ENCODE peak calls at places on chromosomes 13 and 19, in ten cellular contexts. C, R, N, V, D, G, B, E, M and I are unnamed samples.

GRCh38 chr19:4120531-4120930 is 3.4 kb downstream of the MAP2K2 start:
- DNase-seq in C (peak), R (no peak), N (no peak), V (peak), D (no peak), G (no peak), B (peak), E (no peak), M (peak), I (no peak)

GRCh38 chr13:97338571-97338970 is 95.4 kb upstream of the RAP2A start:
- DNase-seq in C (no peak), R (no peak), N (no peak), V (no peak), D (no peak), G (no peak), B (no peak), E (no peak), M (no peak), I (no peak)

GRCh38 chr19:54463531-54464043 is at the start of gene LENG9:
- DNase-seq in C (peak), R (peak), N (peak), V (peak), D (peak), G (no peak), B (peak), E (peak), M (peak), I (peak)

GRCh38 chr19:51698296-51698695 is 5.2 kb downstream of the SPACA6 start:
- DNase-seq in C (peak), R (no peak), N (no peak), V (peak), D (no peak), G (no peak), B (peak), E (no peak), M (peak), I (peak)

GRCh38 chr19:7197760-7198696 is 96.2 kb downstream of the INSR start:
- DNase-seq in C (peak), R (peak), N (peak), V (peak), D (peak), G (peak), B (peak), E (peak), M (peak), I (peak)

GRCh38 chr13:81488021-81488420 is 1147.1 kb upstream of the SPRY2 start:
- DNase-seq in C (no peak), R (no peak), N (no peak), V (no peak), D (no peak), G (no peak), B (no peak), E (no peak), M (no peak), I (no peak)

GRCh38 chr19:53112286-53112685 is 9.1 kb upstream of the ZNF160 start:
- DNase-seq in C (peak), R (no peak), N (no peak), V (no peak), D (no peak), G (no peak), B (peak), E (no peak), M (no peak), I (no peak)

GRCh38 chr13:73891805-73892204 is 242.4 kb downstream of the KLF12 start:
- DNase-seq in C (no peak), R (no peak), N (no peak), V (no peak), D (no peak), G (no peak), B (no peak), E (no peak), M (no peak), I (no peak)

GRCh38 chr19:33193864-33194362 is at the start of gene LRP3:
- DNase-seq in C (peak), R (peak), N (no peak), V (no peak), D (peak), G (peak), B (peak), E (no peak), M (peak), I (no peak)

GRCh38 chr13:101211261-101211660 is 205.0 kb downstream of the NALCN start:
- DNase-seq in C (peak), R (no peak), N (no peak), V (peak), D (no peak), G (no peak), B (peak), E (no peak), M (peak), I (no peak)

GRCh38 chr13:52738719-52739467 is 727 bp downstream of the CNMD start:
- DNase-seq in C (no peak), R (peak), N (no peak), V (no peak), D (peak), G (peak), B (peak), E (no peak), M (no peak), I (peak)

GRCh38 chr13:31409678-31410356 is 210.0 kb downstream of the B3GLCT start:
- DNase-seq in C (peak), R (no peak), N (no peak), V (peak), D (no peak), G (no peak), B (peak), E (no peak), M (peak), I (no peak)

GRCh38 chr13:66508153-66508909 is 721.8 kb downstream of the PCDH9 start:
- DNase-seq in C (peak), R (no peak), N (no peak), V (no peak), D (no peak), G (no peak), B (peak), E (no peak), M (no peak), I (no peak)

GRCh38 chr13:46668906-46669525 is 116.0 kb downstream of the LRCH1 start:
- DNase-seq in C (no peak), R (no peak), N (no peak), V (no peak), D (no peak), G (no peak), B (no peak), E (no peak), M (no peak), I (no peak)

GRCh38 chr13:80400164-80400767 is 59.3 kb upstream of the SPRY2 start:
- DNase-seq in C (no peak), R (no peak), N (no peak), V (no peak), D (no peak), G (no peak), B (no peak), E (no peak), M (no peak), I (no peak)

GRCh38 chr13:112106467-112107141 is 39.7 kb downstream of the SOX1 start:
- DNase-seq in C (no peak), R (no peak), N (no peak), V (no peak), D (peak), G (no peak), B (no peak), E (no peak), M (no peak), I (peak)

GRCh38 chr13:33285420-33286124 is at the start of gene STARD13:
- DNase-seq in C (peak), R (peak), N (peak), V (peak), D (peak), G (no peak), B (peak), E (peak), M (peak), I (peak)

GRCh38 chr13:19618925-19619324 is 14.5 kb upstream of the MPHOSPH8 start:
- DNase-seq in C (peak), R (no peak), N (no peak), V (peak), D (peak), G (no peak), B (peak), E (no peak), M (peak), I (peak)

GRCh38 chr19:39737929-39738328 is at the start of gene CLC:
- DNase-seq in C (no peak), R (no peak), N (no peak), V (no peak), D (no peak), G (no peak), B (no peak), E (no peak), M (no peak), I (no peak)

GRCh38 chr19:45842198-45842597 is 20.7 kb downstream of the SYMPK start:
- DNase-seq in C (no peak), R (peak), N (no peak), V (no peak), D (no peak), G (no peak), B (no peak), E (no peak), M (no peak), I (no peak)

GRCh38 chr13:50319603-50320296 is 304.5 kb downstream of the KCNRG start:
- DNase-seq in C (peak), R (no peak), N (no peak), V (peak), D (no peak), G (no peak), B (peak), E (no peak), M (peak), I (no peak)

GRCh38 chr13:40895715-40896184 is 106.3 kb downstream of the SLC25A15 start:
- DNase-seq in C (no peak), R (no peak), N (no peak), V (no peak), D (no peak), G (no peak), B (no peak), E (no peak), M (no peak), I (no peak)

GRCh38 chr19:35090160-35090794 is 25.3 kb upstream of the FXYD3 start:
- DNase-seq in C (peak), R (peak), N (no peak), V (peak), D (peak), G (peak), B (peak), E (no peak), M (peak), I (peak)

GRCh38 chr19:46133101-46133627 is 8.7 kb upstream of the IGFL3 start:
- DNase-seq in C (peak), R (no peak), N (peak), V (peak), D (peak), G (no peak), B (peak), E (no peak), M (peak), I (no peak)

GRCh38 chr13:75787249-75787940 is 151.3 kb downstream of the LMO7 start:
- DNase-seq in C (peak), R (no peak), N (no peak), V (peak), D (no peak), G (no peak), B (peak), E (no peak), M (peak), I (no peak)

GRCh38 chr19:47310819-47311218 is 1.2 kb downstream of the C5AR1 start:
- DNase-seq in C (no peak), R (no peak), N (no peak), V (no peak), D (no peak), G (no peak), B (peak), E (no peak), M (peak), I (no peak)

GRCh38 chr13:39600766-39601165 is 2.2 kb downstream of the LHFPL6 start:
- DNase-seq in C (no peak), R (no peak), N (no peak), V (peak), D (peak), G (no peak), B (peak), E (peak), M (no peak), I (no peak)

GRCh38 chr19:8088752-8089663 is 36.4 kb downstream of the CCL25 start:
- DNase-seq in C (no peak), R (no peak), N (no peak), V (no peak), D (no peak), G (no peak), B (no peak), E (no peak), M (no peak), I (no peak)

GRCh38 chr13:28012896-28013295 is 24.4 kb upstream of the URAD start:
- DNase-seq in C (no peak), R (no peak), N (no peak), V (no peak), D (no peak), G (no peak), B (no peak), E (no peak), M (no peak), I (peak)

GRCh38 chr13:45851171-45851889 is at the start of gene SIAH3:
- DNase-seq in C (peak), R (no peak), N (no peak), V (no peak), D (peak), G (peak), B (peak), E (no peak), M (no peak), I (no peak)

GRCh38 chr19:5434970-5435641 is 20.1 kb upstream of the ZNRF4 start:
- DNase-seq in C (peak), R (no peak), N (peak), V (peak), D (no peak), G (no peak), B (peak), E (no peak), M (peak), I (no peak)

GRCh38 chr13:69107436-69107835 is 1000.2 kb upstream of the ATXN8OS start:
- DNase-seq in C (no peak), R (no peak), N (no peak), V (no peak), D (no peak), G (no peak), B (no peak), E (no peak), M (no peak), I (no peak)

GRCh38 chr19:4916292-4917082 is 7.2 kb downstream of the UHRF1 start:
- DNase-seq in C (no peak), R (no peak), N (no peak), V (no peak), D (no peak), G (no peak), B (no peak), E (no peak), M (no peak), I (peak)

GRCh38 chr19:19356901-19357566 is 36.4 kb downstream of the MAU2 start:
- DNase-seq in C (no peak), R (peak), N (no peak), V (no peak), D (no peak), G (no peak), B (no peak), E (no peak), M (no peak), I (no peak)

GRCh38 chr19:55384576-55385235 is 614 bp upstream of the TMEM238 start:
- DNase-seq in C (no peak), R (no peak), N (no peak), V (no peak), D (no peak), G (no peak), B (no peak), E (no peak), M (no peak), I (no peak)

GRCh38 chr19:39372047-39372802 is 18.7 kb downstream of the PAF1 start:
- DNase-seq in C (peak), R (no peak), N (peak), V (peak), D (no peak), G (no peak), B (peak), E (peak), M (peak), I (no peak)

GRCh38 chr13:28495586-28496564 is 947 bp upstream of the FLT1 start:
- DNase-seq in C (no peak), R (no peak), N (no peak), V (no peak), D (no peak), G (no peak), B (peak), E (no peak), M (no peak), I (no peak)

GRCh38 chr13:25943081-25943480 is 108.7 kb downstream of the SHISA2 start:
- DNase-seq in C (no peak), R (no peak), N (no peak), V (no peak), D (no peak), G (no peak), B (no peak), E (no peak), M (no peak), I (no peak)

GRCh38 chr13:66341978-66342377 is 888.2 kb downstream of the PCDH9 start:
- DNase-seq in C (no peak), R (no peak), N (no peak), V (no peak), D (no peak), G (no peak), B (peak), E (no peak), M (no peak), I (no peak)

GRCh38 chr13:99468971-99469545 is 32.2 kb upstream of the TM9SF2 start:
- DNase-seq in C (no peak), R (no peak), N (no peak), V (no peak), D (no peak), G (no peak), B (peak), E (no peak), M (no peak), I (no peak)

DNA sequence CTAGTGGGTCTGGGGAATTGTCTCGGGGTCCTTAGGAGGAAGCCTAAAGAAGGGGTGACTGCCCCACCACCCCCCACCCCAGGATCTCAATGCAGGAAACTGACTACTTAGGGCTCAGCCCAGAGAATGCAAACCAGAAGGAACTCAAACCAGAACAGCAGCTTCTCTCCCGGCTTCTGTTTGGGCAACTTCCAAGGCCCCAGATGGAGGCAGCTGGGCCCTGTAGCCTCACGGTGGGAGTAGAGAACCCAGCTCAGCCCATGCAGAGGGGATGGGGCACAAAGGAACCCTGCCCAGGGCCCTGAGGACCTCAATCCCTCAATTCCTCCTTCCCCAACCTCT is 2.3 kb downstream of the ADGRE5 start:
- DNase-seq in C (no peak), R (no peak), N (no peak), V (peak), D (no peak), G (no peak), B (peak), E (no peak), M (peak), I (no peak)
- TF ChIP-seq CTCF in C (peak), R (no peak), N (peak), V (no peak), D (no peak), G (no peak), B (peak), E (no peak), M (peak), I (no peak)

DNA sequence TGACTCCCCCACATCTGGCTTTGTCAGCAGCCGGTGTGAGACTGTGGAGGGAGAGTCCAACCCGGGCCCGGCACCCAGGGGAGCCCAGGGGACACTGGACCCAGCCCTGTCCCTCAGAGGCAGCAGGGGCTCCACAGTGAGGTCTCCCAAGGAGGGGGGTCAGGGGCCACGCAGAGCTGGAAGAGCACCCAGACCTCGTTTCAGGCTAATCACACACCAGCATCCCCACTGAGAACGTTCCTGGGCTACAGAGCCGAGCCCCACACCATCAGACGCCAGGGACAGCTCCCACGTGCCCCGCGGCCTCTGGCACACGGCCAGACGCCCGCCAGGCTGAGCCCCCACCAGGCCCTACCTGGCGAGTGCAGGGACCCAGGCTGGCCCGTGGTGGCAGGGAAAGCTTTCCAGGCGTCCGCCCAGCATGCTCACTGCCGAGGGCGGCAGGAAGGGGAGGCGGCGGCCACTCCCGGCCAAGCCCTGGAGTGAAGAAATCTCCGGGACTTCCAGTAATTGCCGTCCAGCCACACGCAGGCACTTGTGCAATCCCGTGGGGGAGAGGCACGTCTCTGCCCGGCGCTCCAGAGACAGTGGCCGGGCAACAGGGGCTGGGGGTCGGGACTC is 19.2 kb downstream of the SBNO2 start:
- DNase-seq in C (peak), R (peak), N (peak), V (peak), D (no peak), G (no peak), B (peak), E (peak), M (peak), I (no peak)
- TF ChIP-seq CTCF in C (no peak), R (no peak), N (no peak), V (no peak), D (no peak), G (no peak), B (no peak), E (peak), M (no peak), I (no peak)

GRCh38 chr13:113951246-113951999 is 22.5 kb downstream of the C13orf46 start:
- DNase-seq in C (peak), R (peak), N (no peak), V (peak), D (peak), G (no peak), B (peak), E (peak), M (peak), I (peak)
- TF ChIP-seq CTCF in C (peak), R (peak), N (peak), V (peak), D (peak), G (peak), B (peak), E (peak), M (peak), I (peak)

GRCh38 chr19:28727835-28728159 is 485.2 kb downstream of the UQCRFS1 start:
- DNase-seq in C (no peak), R (no peak), N (no peak), V (no peak), D (no peak), G (no peak), B (no peak), E (no peak), M (no peak), I (no peak)
- TF ChIP-seq CTCF in C (no peak), R (no peak), N (no peak), V (no peak), D (no peak), G (no peak), B (no peak), E (no peak), M (no peak), I (no peak)

GRCh38 chr13:49098771-49099512 is 121.2 kb upstream of the MLNR start:
- DNase-seq in C (peak), R (no peak), N (no peak), V (peak), D (no peak), G (no peak), B (peak), E (no peak), M (peak), I (no peak)
- TF ChIP-seq CTCF in C (peak), R (no peak), N (no peak), V (peak), D (peak), G (peak), B (peak), E (no peak), M (peak), I (no peak)

DNA sequence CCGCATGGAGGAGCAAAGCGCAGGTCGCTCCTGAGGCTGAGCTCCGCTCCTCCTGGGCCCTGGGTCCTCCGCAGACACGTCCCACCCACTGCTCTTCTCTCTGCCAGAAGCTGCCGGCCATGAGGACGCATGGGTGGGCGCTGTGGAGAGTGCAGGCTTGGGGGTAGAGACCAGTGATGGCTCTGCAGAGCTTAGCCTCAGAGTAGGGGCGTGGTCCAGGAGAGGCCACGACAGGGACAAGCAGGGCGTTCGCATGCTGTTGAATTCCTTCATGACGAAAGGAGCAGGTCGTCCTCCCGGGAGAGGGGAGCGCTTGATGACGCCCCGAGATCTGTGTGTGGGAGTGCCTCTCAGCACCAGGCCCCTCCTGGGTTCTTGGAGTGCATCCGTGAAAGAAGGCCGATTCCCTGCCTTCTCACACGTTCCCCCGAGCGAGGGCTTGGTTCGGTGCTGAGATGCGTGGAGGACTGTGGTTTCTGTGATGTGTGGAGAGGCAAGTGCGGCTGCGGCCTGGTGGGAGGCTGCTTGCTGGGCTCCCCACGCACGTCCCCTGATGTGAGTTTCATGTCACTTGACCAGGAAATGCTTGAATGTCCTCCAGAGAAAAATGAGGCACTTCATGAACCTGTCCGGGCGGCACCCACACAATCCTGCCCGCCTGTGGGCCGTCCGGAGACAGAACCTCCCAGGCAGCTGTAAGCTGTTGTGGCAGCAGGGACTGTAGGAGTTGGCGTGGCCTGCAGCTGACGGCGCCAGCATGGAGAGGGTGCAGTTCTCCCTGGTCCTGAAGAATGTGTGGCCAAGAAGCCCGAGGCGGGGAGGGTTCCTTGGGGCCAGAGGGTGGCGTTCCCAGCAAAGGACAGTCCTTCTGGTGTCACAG is 4.5 kb downstream of the SF3A2 start:
- DNase-seq in C (no peak), R (peak), N (no peak), V (no peak), D (no peak), G (no peak), B (peak), E (no peak), M (peak), I (no peak)
- TF ChIP-seq CTCF in C (no peak), R (no peak), N (no peak), V (no peak), D (no peak), G (no peak), B (no peak), E (no peak), M (no peak), I (no peak)